ENCODE peak calls at places on chromosomes 2 and 18, in seven cellular contexts. One of them, this sample, is unnamed.

GRCh38 chr2:47174731-47175361 is 19.7 kb upstream of the STPG4 start:
- DNase-seq in OCI-LY7: peak
- DNase-seq in SK-N-MC: no peak
- DNase-seq in ovary: peak
- DNase-seq in esophagus muscularis mucosa: no peak
- DNase-seq in CD4-positive, alpha-beta T cell: no peak
- DNase-seq in body of pancreas: peak
- DNase-seq in this sample: peak

GRCh38 chr2:191166111-191166755 is 15.4 kb upstream of the STAT4 start:
- DNase-seq in OCI-LY7: no peak
- DNase-seq in SK-N-MC: no peak
- DNase-seq in ovary: no peak
- DNase-seq in esophagus muscularis mucosa: no peak
- DNase-seq in CD4-positive, alpha-beta T cell: no peak
- DNase-seq in body of pancreas: no peak
- DNase-seq in this sample: no peak

GRCh38 chr2:24540011-24540477 is 49.0 kb downstream of the NCOA1 start:
- DNase-seq in OCI-LY7: no peak
- DNase-seq in SK-N-MC: no peak
- DNase-seq in ovary: no peak
- DNase-seq in esophagus muscularis mucosa: no peak
- DNase-seq in CD4-positive, alpha-beta T cell: no peak
- DNase-seq in body of pancreas: no peak
- DNase-seq in this sample: no peak

GRCh38 chr2:3606028-3606369 is 11.1 kb downstream of the COLEC11 start:
- DNase-seq in OCI-LY7: no peak
- DNase-seq in SK-N-MC: no peak
- DNase-seq in ovary: no peak
- DNase-seq in esophagus muscularis mucosa: no peak
- DNase-seq in CD4-positive, alpha-beta T cell: no peak
- DNase-seq in body of pancreas: no peak
- DNase-seq in this sample: no peak

GRCh38 chr2:64177315-64177714 is 33.1 kb upstream of the PELI1 start:
- DNase-seq in OCI-LY7: no peak
- DNase-seq in SK-N-MC: no peak
- DNase-seq in ovary: no peak
- DNase-seq in esophagus muscularis mucosa: no peak
- DNase-seq in CD4-positive, alpha-beta T cell: no peak
- DNase-seq in body of pancreas: no peak
- DNase-seq in this sample: no peak

GRCh38 chr2:650343-651310 is 26.6 kb downstream of the TMEM18 start:
- DNase-seq in OCI-LY7: no peak
- DNase-seq in SK-N-MC: no peak
- DNase-seq in ovary: no peak
- DNase-seq in esophagus muscularis mucosa: peak
- DNase-seq in CD4-positive, alpha-beta T cell: no peak
- DNase-seq in body of pancreas: no peak
- DNase-seq in this sample: no peak

GRCh38 chr2:146890491-146890890 is 954.3 kb upstream of the ACVR2A start:
- DNase-seq in OCI-LY7: no peak
- DNase-seq in SK-N-MC: no peak
- DNase-seq in ovary: no peak
- DNase-seq in esophagus muscularis mucosa: no peak
- DNase-seq in CD4-positive, alpha-beta T cell: no peak
- DNase-seq in body of pancreas: no peak
- DNase-seq in this sample: no peak

GRCh38 chr2:198795419-198795818 is 662.3 kb downstream of the SATB2 start:
- DNase-seq in OCI-LY7: no peak
- DNase-seq in SK-N-MC: no peak
- DNase-seq in ovary: no peak
- DNase-seq in esophagus muscularis mucosa: no peak
- DNase-seq in CD4-positive, alpha-beta T cell: no peak
- DNase-seq in body of pancreas: no peak
- DNase-seq in this sample: no peak

GRCh38 chr2:174874081-174874480 is 109.8 kb upstream of the CHRNA1 start:
- DNase-seq in OCI-LY7: no peak
- DNase-seq in SK-N-MC: no peak
- DNase-seq in ovary: no peak
- DNase-seq in esophagus muscularis mucosa: no peak
- DNase-seq in CD4-positive, alpha-beta T cell: no peak
- DNase-seq in body of pancreas: no peak
- DNase-seq in this sample: no peak

DNA sequence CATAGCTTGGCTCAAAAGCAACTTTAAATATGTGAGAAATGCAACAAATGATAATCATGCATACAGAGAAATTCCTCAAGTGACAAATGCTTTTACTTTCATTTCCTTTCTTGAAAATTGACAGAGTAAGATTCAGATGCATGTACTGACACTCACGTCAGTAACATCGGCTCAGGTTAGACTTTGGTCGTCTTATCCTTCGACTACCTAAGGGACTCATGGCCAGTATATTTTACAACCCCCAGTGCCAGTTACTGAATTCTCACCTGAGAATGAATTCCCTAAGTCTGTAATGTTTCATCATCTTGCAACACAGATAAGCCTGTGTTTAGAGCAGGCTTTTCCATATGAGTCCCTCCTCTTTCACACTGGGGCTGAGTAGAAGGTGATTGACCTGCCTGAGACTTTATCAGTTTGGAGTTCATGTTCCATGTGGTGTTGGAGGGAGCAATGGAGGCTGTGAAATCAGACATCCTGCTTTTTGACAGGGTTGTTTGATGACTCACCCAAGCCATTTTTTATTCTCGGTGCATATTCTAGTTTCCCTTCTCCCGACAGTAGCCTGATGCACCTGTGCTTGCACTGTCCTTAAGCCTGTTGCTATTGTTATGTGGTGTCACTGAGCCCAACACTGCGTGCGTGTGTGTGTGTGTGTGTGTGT is 30.5 kb upstream of the ATP8B1 start:
- DNase-seq in OCI-LY7: no peak
- DNase-seq in SK-N-MC: no peak
- DNase-seq in ovary: no peak
- DNase-seq in esophagus muscularis mucosa: no peak
- DNase-seq in CD4-positive, alpha-beta T cell: no peak
- DNase-seq in body of pancreas: peak
- DNase-seq in this sample: no peak
- H3K27ac ChIP-seq in OCI-LY7: no peak
- H3K27ac ChIP-seq in SK-N-MC: no peak
- H3K27ac ChIP-seq in ovary: no peak
- H3K27ac ChIP-seq in esophagus muscularis mucosa: no peak
- H3K27ac ChIP-seq in CD4-positive, alpha-beta T cell: no peak
- H3K27ac ChIP-seq in body of pancreas: peak
- H3K27ac ChIP-seq in this sample: no peak

GRCh38 chr2:138421315-138421970 is 80.1 kb upstream of the SPOPL start:
- DNase-seq in OCI-LY7: no peak
- DNase-seq in SK-N-MC: no peak
- DNase-seq in ovary: no peak
- DNase-seq in esophagus muscularis mucosa: no peak
- DNase-seq in CD4-positive, alpha-beta T cell: no peak
- DNase-seq in body of pancreas: no peak
- DNase-seq in this sample: no peak
- H3K27ac ChIP-seq in OCI-LY7: no peak
- H3K27ac ChIP-seq in SK-N-MC: no peak
- H3K27ac ChIP-seq in ovary: no peak
- H3K27ac ChIP-seq in esophagus muscularis mucosa: no peak
- H3K27ac ChIP-seq in CD4-positive, alpha-beta T cell: no peak
- H3K27ac ChIP-seq in body of pancreas: no peak
- H3K27ac ChIP-seq in this sample: no peak

GRCh38 chr2:41764919-41765318 is 282.9 kb upstream of the PKDCC start:
- DNase-seq in OCI-LY7: no peak
- DNase-seq in SK-N-MC: no peak
- DNase-seq in ovary: no peak
- DNase-seq in esophagus muscularis mucosa: no peak
- DNase-seq in CD4-positive, alpha-beta T cell: no peak
- DNase-seq in body of pancreas: no peak
- DNase-seq in this sample: no peak

GRCh38 chr2:41768301-41768700 is 279.5 kb upstream of the PKDCC start:
- DNase-seq in OCI-LY7: no peak
- DNase-seq in SK-N-MC: no peak
- DNase-seq in ovary: no peak
- DNase-seq in esophagus muscularis mucosa: no peak
- DNase-seq in CD4-positive, alpha-beta T cell: no peak
- DNase-seq in body of pancreas: no peak
- DNase-seq in this sample: no peak

GRCh38 chr2:41759880-41760279 is 287.9 kb upstream of the PKDCC start:
- DNase-seq in OCI-LY7: no peak
- DNase-seq in SK-N-MC: no peak
- DNase-seq in ovary: no peak
- DNase-seq in esophagus muscularis mucosa: no peak
- DNase-seq in CD4-positive, alpha-beta T cell: no peak
- DNase-seq in body of pancreas: no peak
- DNase-seq in this sample: no peak

DNA sequence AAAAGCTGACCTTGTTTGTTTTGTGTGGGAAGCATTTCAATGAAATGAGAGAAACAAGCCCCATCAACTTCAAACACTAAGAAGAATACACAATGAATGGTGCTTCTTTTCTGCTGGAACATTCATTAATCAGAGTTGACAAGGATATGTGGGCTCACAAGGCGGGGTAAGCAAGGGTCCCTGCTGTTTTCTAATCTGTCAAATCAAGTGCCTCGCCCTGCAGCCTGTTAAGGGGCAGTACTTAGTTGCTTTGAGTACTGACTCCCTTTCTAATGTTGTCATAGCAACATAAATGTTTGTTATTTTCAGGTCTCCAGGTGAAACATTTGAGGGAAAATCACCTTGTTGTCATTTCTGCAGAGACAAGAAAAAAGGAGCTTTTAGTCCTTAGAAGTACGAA is 284.7 kb upstream of the PKDCC start:
- DNase-seq in OCI-LY7: no peak
- DNase-seq in SK-N-MC: no peak
- DNase-seq in ovary: no peak
- DNase-seq in esophagus muscularis mucosa: no peak
- DNase-seq in CD4-positive, alpha-beta T cell: no peak
- DNase-seq in body of pancreas: no peak
- DNase-seq in this sample: no peak
- H3K27ac ChIP-seq in OCI-LY7: no peak
- H3K27ac ChIP-seq in SK-N-MC: no peak
- H3K27ac ChIP-seq in ovary: no peak
- H3K27ac ChIP-seq in esophagus muscularis mucosa: no peak
- H3K27ac ChIP-seq in CD4-positive, alpha-beta T cell: no peak
- H3K27ac ChIP-seq in body of pancreas: no peak
- H3K27ac ChIP-seq in this sample: no peak

GRCh38 chr2:66428986-66429612 is 5.8 kb upstream of the MEIS1 start:
- DNase-seq in OCI-LY7: peak
- DNase-seq in SK-N-MC: no peak
- DNase-seq in ovary: peak
- DNase-seq in esophagus muscularis mucosa: no peak
- DNase-seq in CD4-positive, alpha-beta T cell: no peak
- DNase-seq in body of pancreas: peak
- DNase-seq in this sample: no peak
- H3K27ac ChIP-seq in OCI-LY7: no peak
- H3K27ac ChIP-seq in SK-N-MC: peak
- H3K27ac ChIP-seq in ovary: no peak
- H3K27ac ChIP-seq in esophagus muscularis mucosa: peak
- H3K27ac ChIP-seq in CD4-positive, alpha-beta T cell: no peak
- H3K27ac ChIP-seq in body of pancreas: no peak
- H3K27ac ChIP-seq in this sample: no peak

GRCh38 chr2:236137066-236137465 is 31.1 kb downstream of the GBX2 start:
- DNase-seq in OCI-LY7: no peak
- DNase-seq in SK-N-MC: no peak
- DNase-seq in ovary: no peak
- DNase-seq in esophagus muscularis mucosa: no peak
- DNase-seq in CD4-positive, alpha-beta T cell: no peak
- DNase-seq in body of pancreas: no peak
- DNase-seq in this sample: no peak
- H3K27ac ChIP-seq in OCI-LY7: no peak
- H3K27ac ChIP-seq in SK-N-MC: no peak
- H3K27ac ChIP-seq in ovary: no peak
- H3K27ac ChIP-seq in esophagus muscularis mucosa: no peak
- H3K27ac ChIP-seq in CD4-positive, alpha-beta T cell: no peak
- H3K27ac ChIP-seq in body of pancreas: no peak
- H3K27ac ChIP-seq in this sample: no peak

GRCh38 chr2:43230981-43231827 is 4.8 kb upstream of the ZFP36L2 start:
- DNase-seq in OCI-LY7: peak
- DNase-seq in SK-N-MC: no peak
- DNase-seq in ovary: no peak
- DNase-seq in esophagus muscularis mucosa: no peak
- DNase-seq in CD4-positive, alpha-beta T cell: no peak
- DNase-seq in body of pancreas: no peak
- DNase-seq in this sample: no peak
- H3K27ac ChIP-seq in OCI-LY7: peak
- H3K27ac ChIP-seq in SK-N-MC: no peak
- H3K27ac ChIP-seq in ovary: peak
- H3K27ac ChIP-seq in esophagus muscularis mucosa: no peak
- H3K27ac ChIP-seq in CD4-positive, alpha-beta T cell: no peak
- H3K27ac ChIP-seq in body of pancreas: no peak
- H3K27ac ChIP-seq in this sample: no peak

DNA sequence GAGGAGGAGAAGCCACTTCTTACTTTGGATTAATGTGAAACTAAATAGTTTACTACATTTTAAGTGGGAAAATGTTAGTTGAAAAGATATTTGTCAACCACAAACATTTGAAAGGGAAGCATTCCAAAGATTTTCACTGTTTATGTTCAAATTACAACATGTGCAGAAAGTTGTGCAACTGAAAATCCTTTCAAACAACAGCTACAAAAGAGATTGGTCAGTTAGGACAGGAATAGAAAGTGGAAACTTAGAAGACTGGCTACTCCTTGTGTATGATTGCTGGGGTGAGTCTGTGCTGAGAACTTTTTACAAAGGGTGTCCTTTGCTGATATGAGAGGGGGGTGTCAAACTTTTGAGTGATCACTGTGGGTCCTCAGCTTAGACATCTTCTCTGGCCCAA is 277.5 kb upstream of the FN1 start:
- DNase-seq in OCI-LY7: no peak
- DNase-seq in SK-N-MC: no peak
- DNase-seq in ovary: no peak
- DNase-seq in esophagus muscularis mucosa: no peak
- DNase-seq in CD4-positive, alpha-beta T cell: no peak
- DNase-seq in body of pancreas: no peak
- DNase-seq in this sample: no peak
- H3K27ac ChIP-seq in OCI-LY7: no peak
- H3K27ac ChIP-seq in SK-N-MC: peak
- H3K27ac ChIP-seq in ovary: peak
- H3K27ac ChIP-seq in esophagus muscularis mucosa: peak
- H3K27ac ChIP-seq in CD4-positive, alpha-beta T cell: no peak
- H3K27ac ChIP-seq in body of pancreas: no peak
- H3K27ac ChIP-seq in this sample: no peak

DNA sequence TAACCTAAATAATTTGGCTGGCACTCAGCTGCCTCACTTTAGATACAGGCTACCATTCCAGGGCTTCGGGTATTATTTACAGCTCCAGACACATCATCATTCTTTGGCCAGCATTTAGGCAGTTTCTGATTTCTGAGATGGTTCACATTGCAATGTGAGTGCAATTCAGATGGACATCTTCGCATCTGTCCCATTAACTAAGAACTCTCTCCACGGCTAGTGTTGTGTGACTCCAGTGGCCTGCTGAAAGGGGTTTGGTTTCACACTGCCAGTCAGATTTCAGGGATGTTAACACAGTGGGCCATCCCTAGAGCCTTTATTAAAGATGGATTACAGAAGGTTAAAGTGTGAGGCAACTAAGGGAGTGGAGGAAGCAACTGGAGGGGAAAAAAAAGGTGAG is 16.3 kb downstream of the MYO5B start:
- DNase-seq in OCI-LY7: no peak
- DNase-seq in SK-N-MC: no peak
- DNase-seq in ovary: no peak
- DNase-seq in esophagus muscularis mucosa: no peak
- DNase-seq in CD4-positive, alpha-beta T cell: no peak
- DNase-seq in body of pancreas: no peak
- DNase-seq in this sample: no peak
- H3K27ac ChIP-seq in OCI-LY7: no peak
- H3K27ac ChIP-seq in SK-N-MC: no peak
- H3K27ac ChIP-seq in ovary: no peak
- H3K27ac ChIP-seq in esophagus muscularis mucosa: no peak
- H3K27ac ChIP-seq in CD4-positive, alpha-beta T cell: no peak
- H3K27ac ChIP-seq in body of pancreas: no peak
- H3K27ac ChIP-seq in this sample: no peak